ENCODE peak calls at places on chromosomes 13 and 19, in four cellular contexts. S is HepG2, U is K562, B is GM12878. E is an unnamed sample.

GRCh38 chr13:75173457-75174356 is 308.3 kb downstream of the TBC1D4 start:
- DNase-seq in U (no peak), B (no peak), S (peak), E (no peak)

GRCh38 chr19:21912654-21913053 is 76.7 kb upstream of the ZNF43 start:
- DNase-seq in S (no peak), B (no peak), U (peak), E (no peak)

GRCh38 chr19:4232614-4233281 is 3.4 kb downstream of the EBI3 start:
- DNase-seq in B (no peak), S (no peak), U (peak), E (no peak)

GRCh38 chr19:14979498-14980255 is at the start of gene SLC1A6:
- DNase-seq in U (no peak), B (no peak), S (no peak), E (peak)

GRCh38 chr13:40127476-40127875 is 472.0 kb downstream of the COG6 start:
- DNase-seq in S (no peak), B (no peak), U (no peak), E (no peak)

GRCh38 chr19:27793128-27793643 is 1419.8 kb downstream of the UQCRFS1 start:
- DNase-seq in B (peak), U (peak), S (peak), E (peak)

GRCh38 chr19:40744554-40745401 is 5.5 kb downstream of the ACTMAP start:
- DNase-seq in U (peak), B (no peak), S (peak), E (peak)

GRCh38 chr13:97258801-97259200 is 36.7 kb downstream of the MBNL2 start:
- DNase-seq in S (no peak), B (no peak), U (no peak), E (no peak)

GRCh38 chr19:29454109-29454508 is 71.7 kb upstream of the VSTM2B start:
- DNase-seq in B (no peak), S (no peak), U (no peak), E (no peak)

GRCh38 chr13:98214707-98215106 is 37.6 kb upstream of the RNF113B start:
- DNase-seq in B (no peak), S (no peak), U (no peak), E (no peak)

GRCh38 chr19:294819-295686 is 3.9 kb upstream of the PLPP2 start:
- DNase-seq in B (no peak), U (peak), S (no peak), E (peak)

GRCh38 chr13:100523437-100523836 is 65.2 kb downstream of the GGACT start:
- DNase-seq in U (no peak), B (no peak), S (no peak), E (no peak)

GRCh38 chr13:105159794-105160193 is 1375.7 kb downstream of the EFNB2 start:
- DNase-seq in U (no peak), B (no peak), S (no peak), E (no peak)

GRCh38 chr19:47374876-47375693 is 26.0 kb downstream of the DHX34 start:
- DNase-seq in U (no peak), S (no peak), B (no peak), E (no peak)

DNA sequence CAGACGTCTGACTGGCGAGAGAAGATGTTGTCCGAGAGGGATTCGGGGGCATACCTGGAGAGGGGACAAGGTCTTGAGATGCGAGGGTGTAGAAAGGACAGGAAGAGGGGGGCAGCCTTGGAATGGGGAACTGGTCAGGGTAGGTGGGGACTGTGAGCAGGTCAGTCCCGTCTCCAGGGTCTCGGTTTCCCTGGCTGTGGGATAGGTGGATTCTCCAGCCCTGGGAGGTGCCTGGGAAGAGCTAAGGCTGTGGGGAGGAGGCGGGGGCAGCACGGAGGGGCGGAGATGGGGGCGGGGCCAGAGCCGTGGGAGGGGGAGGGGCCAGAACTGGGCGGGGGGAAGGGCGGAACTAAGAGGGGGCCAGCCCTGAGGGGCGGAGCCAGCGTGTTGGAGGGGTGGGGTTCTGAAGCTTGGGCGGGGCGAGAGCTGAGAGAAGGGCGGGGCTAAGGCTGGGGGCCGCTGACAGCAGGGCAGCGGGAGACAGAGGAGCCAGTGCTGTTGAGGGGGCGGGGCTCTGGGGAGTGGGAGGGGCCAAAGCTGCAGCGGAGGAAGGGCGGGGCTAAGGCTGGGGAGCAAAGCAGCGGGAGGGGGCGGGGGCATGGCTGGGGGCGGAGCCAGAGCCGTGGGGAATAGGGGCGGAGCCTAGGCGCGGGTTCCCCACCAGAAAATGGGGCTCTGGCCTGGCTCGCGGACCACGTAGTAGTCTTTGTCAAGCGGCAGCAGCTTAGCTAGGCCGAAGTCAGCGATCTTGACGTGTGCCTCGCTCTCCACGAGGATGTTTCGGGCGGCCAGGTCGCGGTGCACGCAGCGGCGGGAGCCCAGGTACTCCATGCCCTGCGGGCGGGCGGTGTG is 9.5 kb upstream of the INSL3 start:
- DNase-seq in B (no peak), U (peak), S (no peak), E (peak)
- TF ChIP-seq ESRRA in B (no peak), U (no peak), S (no peak), E (no peak)

GRCh38 chr19:18715416-18715815 is 31.9 kb downstream of the CRTC1 start:
- DNase-seq in S (no peak), B (no peak), U (no peak), E (no peak)

GRCh38 chr19:18711893-18712292 is 28.4 kb downstream of the CRTC1 start:
- DNase-seq in S (no peak), U (no peak), B (no peak), E (no peak)

GRCh38 chr19:18713550-18714117 is 30.2 kb downstream of the CRTC1 start:
- DNase-seq in U (no peak), B (no peak), S (peak), E (no peak)

GRCh38 chr19:18710986-18711751 is 27.7 kb downstream of the CRTC1 start:
- DNase-seq in U (no peak), B (no peak), S (no peak), E (no peak)

DNA sequence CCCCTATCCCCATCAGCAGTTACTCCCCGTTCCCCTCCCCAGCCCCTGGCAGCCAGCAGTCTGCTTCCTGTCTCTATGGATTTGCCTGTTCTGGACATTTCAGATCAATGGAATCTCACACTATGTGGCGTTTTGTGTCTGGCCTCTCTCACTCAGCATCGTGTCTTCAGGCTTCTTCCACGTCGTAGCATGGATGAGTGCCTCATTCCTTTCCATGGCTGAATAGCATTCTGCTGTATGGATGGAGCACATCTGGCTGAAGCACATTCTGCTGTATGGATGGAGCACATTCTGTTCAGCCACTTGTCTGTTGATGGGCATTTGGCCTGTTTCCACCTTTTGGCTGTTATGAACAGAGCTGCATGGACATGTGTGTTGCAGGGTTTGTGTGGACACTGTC is 29.5 kb downstream of the CRTC1 start:
- DNase-seq in S (no peak), U (no peak), B (no peak), E (no peak)
- TF ChIP-seq CBFB in S (no peak), U (no peak), B (no peak), E (no peak)

GRCh38 chr13:57044910-57045309 is 95.8 kb upstream of the PRR20A start:
- DNase-seq in S (no peak), B (no peak), U (no peak), E (no peak)

GRCh38 chr13:57045816-57046691 is 94.7 kb upstream of the PRR20A start:
- DNase-seq in B (no peak), U (no peak), S (no peak), E (no peak)
- TF ChIP-seq ESRRA in B (no peak), U (no peak), S (no peak), E (no peak)

GRCh38 chr13:45781553-45782326 is 69.8 kb downstream of the SIAH3 start:
- DNase-seq in U (no peak), B (no peak), S (no peak), E (no peak)

GRCh38 chr13:45779901-45780300 is 71.7 kb downstream of the SIAH3 start:
- DNase-seq in U (no peak), S (no peak), B (no peak), E (no peak)

GRCh38 chr13:45784755-45785675 is 66.5 kb downstream of the SIAH3 start:
- DNase-seq in S (no peak), B (no peak), U (no peak), E (no peak)

GRCh38 chr13:45783346-45784043 is 68.1 kb downstream of the SIAH3 start:
- DNase-seq in B (no peak), S (no peak), U (no peak), E (no peak)

GRCh38 chr13:45782327-45783045 is 69.1 kb downstream of the SIAH3 start:
- DNase-seq in U (no peak), S (no peak), B (no peak), E (no peak)
- TF ChIP-seq CBFB in U (no peak), S (no peak), B (no peak), E (no peak)

DNA sequence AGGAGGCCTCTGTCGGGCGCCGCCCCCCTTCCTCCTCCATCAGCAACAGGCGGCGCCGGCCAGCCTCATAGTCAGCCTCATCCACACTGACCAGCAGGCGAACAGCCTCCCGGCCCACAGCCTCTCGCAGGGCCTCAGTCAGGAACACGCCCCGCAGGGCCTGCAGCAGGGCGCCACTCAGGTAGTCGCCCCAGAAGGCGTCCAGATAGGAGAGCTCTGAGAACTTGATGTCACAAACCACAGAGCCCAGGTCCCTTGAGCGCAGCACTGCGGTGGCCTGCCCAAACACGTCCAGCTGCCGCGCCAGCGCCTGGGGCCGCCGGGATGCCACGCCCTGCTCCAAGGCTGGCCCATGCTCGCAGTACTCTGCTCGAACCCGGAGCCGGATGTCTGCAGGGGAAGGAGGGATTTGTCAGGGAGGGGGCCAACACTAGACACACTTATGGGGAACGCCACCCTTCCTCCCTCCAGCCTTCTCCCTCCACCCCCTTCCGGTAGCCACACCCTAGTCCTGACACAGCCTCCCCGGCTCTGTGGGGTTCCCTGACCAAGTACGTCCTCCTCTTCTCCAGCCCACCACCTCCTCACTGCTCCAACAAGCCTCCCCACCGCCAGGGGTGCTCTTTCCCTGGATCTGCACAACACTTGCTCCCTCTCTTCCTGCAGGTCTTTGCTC is 17.9 kb downstream of the DEDD2 start:
- DNase-seq in B (peak), U (peak), S (no peak), E (peak)
- TF ChIP-seq ESRRA in B (no peak), U (peak), S (no peak), E (no peak)

GRCh38 chr19:5993516-5994406 is 15.8 kb upstream of the RANBP3 start:
- DNase-seq in S (no peak), B (no peak), U (no peak), E (no peak)

GRCh38 chr19:5995606-5996005 is 17.7 kb upstream of the RANBP3 start:
- DNase-seq in U (no peak), B (no peak), S (no peak), E (no peak)

GRCh38 chr19:5992756-5993155 is 14.8 kb upstream of the RANBP3 start:
- DNase-seq in U (no peak), B (no peak), S (no peak), E (no peak)

GRCh38 chr19:5996102-5996501 is 18.2 kb upstream of the RANBP3 start:
- DNase-seq in B (no peak), U (no peak), S (no peak), E (no peak)

GRCh38 chr19:5994407-5995165 is 16.6 kb upstream of the RANBP3 start:
- DNase-seq in B (no peak), U (no peak), S (no peak), E (no peak)
- TF ChIP-seq CBFB in B (no peak), U (no peak), S (no peak), E (no peak)

DNA sequence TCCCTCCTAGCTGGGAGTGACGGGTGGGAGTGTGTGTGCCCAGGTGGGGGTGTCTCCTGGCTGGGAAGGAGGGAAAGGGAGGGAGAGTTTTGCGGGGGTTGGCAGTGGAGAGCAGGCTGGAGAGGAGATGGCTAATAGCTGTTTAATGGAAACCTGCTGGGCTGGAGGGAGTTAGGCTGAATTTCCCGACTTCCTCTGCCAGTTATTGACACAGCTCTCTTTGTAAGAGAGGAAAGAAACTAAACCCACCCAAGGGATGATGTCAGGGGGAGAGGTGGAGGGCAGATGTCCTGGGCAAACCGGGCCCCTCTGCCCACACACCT is 10.2 kb upstream of the ILF3 start:
- DNase-seq in S (no peak), U (no peak), B (no peak), E (no peak)
- TF ChIP-seq ESRRA in S (no peak), U (no peak), B (no peak), E (no peak)

GRCh38 chr13:31441804-31442487 is 242.2 kb downstream of the B3GLCT start:
- DNase-seq in U (no peak), B (no peak), S (no peak), E (no peak)
- TF ChIP-seq CBFB in U (no peak), B (no peak), S (no peak), E (no peak)

GRCh38 chr13:62433660-62434059 is 1018.0 kb upstream of the PCDH20 start:
- DNase-seq in U (no peak), S (no peak), B (no peak), E (no peak)

GRCh38 chr13:62431852-62432251 is 1016.2 kb upstream of the PCDH20 start:
- DNase-seq in B (no peak), S (no peak), U (no peak), E (no peak)

GRCh38 chr13:62432295-62432694 is 1016.6 kb upstream of the PCDH20 start:
- DNase-seq in S (no peak), U (no peak), B (no peak), E (no peak)

GRCh38 chr13:62432906-62433305 is 1017.3 kb upstream of the PCDH20 start:
- DNase-seq in S (no peak), U (no peak), B (no peak), E (no peak)
- TF ChIP-seq ESRRA in S (no peak), U (no peak), B (no peak), E (no peak)

GRCh38 chr13:19959831-19960672 is 1.5 kb downstream of the ZMYM2 start:
- DNase-seq in U (peak), S (peak), B (peak), E (peak)

GRCh38 chr13:19955873-19956559 is 2.5 kb upstream of the ZMYM2 start:
- DNase-seq in U (no peak), S (no peak), B (no peak), E (no peak)

GRCh38 chr13:19959141-19959830 is 759 bp downstream of the ZMYM2 start:
- DNase-seq in S (peak), U (peak), B (no peak), E (peak)

GRCh38 chr13:19958119-19959111 is at the start of gene ZMYM2:
- DNase-seq in U (peak), S (peak), B (peak), E (peak)

GRCh38 chr13:19957320-19958118 is 1.0 kb upstream of the ZMYM2 start:
- DNase-seq in S (no peak), B (peak), U (no peak), E (peak)
- TF ChIP-seq CBFB in S (no peak), B (no peak), U (no peak), E (peak)